ENCODE peak calls at places on chromosomes 12 and 14, in four cellular contexts. A is HepG2, X is GM12878, T is K562. F is an unnamed sample.

GRCh38 chr12:106840217-106840616 is 65.7 kb downstream of the RIC8B start:
- DNase-seq in A (peak), T (peak), X (no peak), F (no peak)

GRCh38 chr12:106581543-106582263 is 1.1 kb upstream of the RFX4 start:
- DNase-seq in A (no peak), X (no peak), T (no peak), F (peak)

GRCh38 chr12:122491991-122492390 is 8.7 kb downstream of the ZCCHC8 start:
- DNase-seq in X (no peak), T (no peak), A (peak), F (no peak)

GRCh38 chr14:95614335-95614734 is 71.9 kb upstream of the TCL1B start:
- DNase-seq in T (peak), A (no peak), X (peak), F (no peak)

GRCh38 chr14:96038558-96038919 is 623 bp upstream of the C14orf132 start:
- DNase-seq in T (no peak), X (no peak), A (no peak), F (no peak)

GRCh38 chr12:56941299-56942017 is 7.2 kb upstream of the SDR9C7 start:
- DNase-seq in X (peak), T (peak), A (peak), F (no peak)

GRCh38 chr14:104888489-104889373 is 23.7 kb downstream of the CEP170B start:
- DNase-seq in X (no peak), A (no peak), T (no peak), F (peak)

GRCh38 chr12:7833831-7834230 is 38.9 kb downstream of the SLC2A14 start:
- DNase-seq in X (no peak), A (peak), T (no peak), F (no peak)

GRCh38 chr14:34713681-34714319 is 593 bp downstream of the CFL2 start:
- DNase-seq in T (peak), X (no peak), A (peak), F (no peak)

GRCh38 chr12:21881950-21882349 is 59.3 kb downstream of the ABCC9 start:
- DNase-seq in A (no peak), T (no peak), X (no peak), F (no peak)

GRCh38 chr14:21874167-21874566 is 200.5 kb upstream of the OR4E1 start:
- DNase-seq in T (no peak), X (no peak), A (no peak), F (no peak)

GRCh38 chr12:108371801-108372344 is 32.8 kb upstream of the CMKLR1 start:
- DNase-seq in T (no peak), A (no peak), X (no peak), F (no peak)

DNA sequence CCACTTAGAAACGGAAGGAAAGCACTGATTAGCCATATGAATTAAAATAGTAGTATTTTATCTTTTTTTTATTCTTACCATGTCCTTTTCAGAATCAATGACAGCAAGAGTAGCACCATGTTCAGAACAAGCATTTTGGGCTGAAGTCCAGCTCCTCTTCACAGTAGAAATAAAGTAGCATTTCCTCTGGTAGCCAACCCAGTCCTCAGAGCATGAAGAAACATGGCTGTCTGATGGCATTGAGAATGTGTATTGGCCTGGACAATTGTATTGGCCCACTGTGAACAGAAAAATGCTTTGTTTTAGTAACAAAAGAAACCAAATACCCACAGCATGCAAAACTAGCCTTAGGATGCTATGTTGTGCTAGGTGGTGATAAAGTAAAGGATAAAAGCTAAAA is 5.7 kb downstream of the CD69 start:
- DNase-seq in T (no peak), A (no peak), X (no peak), F (no peak)
- H2AFZ ChIP-seq in T (no peak), A (no peak), X (no peak), F (no peak)

GRCh38 chr14:91367173-91368171 is 50.1 kb downstream of the CCDC88C start:
- DNase-seq in X (peak), A (no peak), T (no peak), F (no peak)
- TF ChIP-seq HDAC2 in X (no peak), A (no peak), T (no peak), F (no peak)

GRCh38 chr14:92551066-92551841 is 37.7 kb downstream of the RIN3 start:
- DNase-seq in A (no peak), T (no peak), X (peak), F (no peak)
- H2AFZ ChIP-seq in A (no peak), T (no peak), X (no peak), F (no peak)

GRCh38 chr14:57400556-57401494 is 10.4 kb downstream of the NAA30 start:
- DNase-seq in A (no peak), X (no peak), T (no peak), F (no peak)
- TF ChIP-seq HDAC2 in A (no peak), X (no peak), T (no peak), F (no peak)

DNA sequence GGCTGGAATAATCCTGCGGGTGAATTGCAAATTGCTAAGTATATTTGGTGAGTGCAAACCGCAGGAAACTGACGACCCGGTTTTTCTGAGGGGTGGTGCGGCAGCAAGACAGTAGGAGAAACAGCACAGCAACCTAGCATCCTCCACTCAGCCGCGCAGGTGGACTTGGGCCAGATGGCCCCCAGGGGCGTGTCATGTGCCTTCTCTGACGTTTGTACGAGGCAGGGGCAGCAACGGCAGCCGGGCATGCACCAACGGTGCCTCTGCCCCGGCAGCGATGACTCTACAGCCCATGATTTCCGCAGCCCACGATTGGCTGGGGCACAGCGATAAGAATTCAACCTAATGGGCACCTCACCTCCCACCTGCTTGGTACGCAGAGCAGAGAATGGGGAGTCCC is 11.1 kb upstream of the CLEC2A start:
- DNase-seq in X (no peak), A (no peak), T (no peak), F (no peak)
- H2AFZ ChIP-seq in X (no peak), A (no peak), T (no peak), F (peak)

F was measured in H1.